ENCODE peak calls at places on chromosomes 5 and 9, in four cellular contexts. A is IMR-90, P is K562, I is endothelial cell of umbilical vein. K is an unnamed sample.

GRCh38 chr9:4538621-4539020 is 48.4 kb downstream of the SLC1A1 start:
- DNase-seq in I (no peak), P (no peak), A (no peak), K (no peak)

GRCh38 chr9:106718996-106719395 is 144.0 kb upstream of the ZNF462 start:
- DNase-seq in P (no peak), I (peak; percentile 3), A (peak; percentile 38), K (no peak)

GRCh38 chr9:125896964-125897363 is 149.8 kb downstream of the PBX3 start:
- DNase-seq in A (no peak), I (no peak), P (no peak), K (no peak)

GRCh38 chr5:122607818-122608217 is 167.1 kb upstream of the SNX2 start:
- DNase-seq in A (no peak), I (no peak), P (no peak), K (no peak)

GRCh38 chr5:59036274-59036961 is 453.5 kb downstream of the RAB3C start:
- DNase-seq in I (peak; percentile 34), A (peak; percentile 99), P (no peak), K (no peak)

GRCh38 chr5:158676642-158677489 is 422.9 kb downstream of the EBF1 start:
- DNase-seq in P (peak; percentile 11), A (no peak), I (no peak), K (no peak)

GRCh38 chr5:168401226-168401625 is 85.0 kb upstream of the RARS1 start:
- DNase-seq in P (no peak), A (no peak), I (no peak), K (no peak)

GRCh38 chr9:124437086-124437485 is 13.2 kb upstream of the ADGRD2 start:
- DNase-seq in P (no peak), A (no peak), I (no peak), K (no peak)

GRCh38 chr5:96661841-96662724 is at the start of gene CAST:
- DNase-seq in P (peak; percentile 24), I (peak; percentile 88), A (peak; percentile 85), K (peak; percentile 73)

GRCh38 chr5:56900858-56901578 is 8.4 kb upstream of the SETD9 start:
- DNase-seq in A (peak; percentile 38), P (peak; percentile 22), I (peak; percentile 57), K (no peak)

GRCh38 chr9:85740821-85741111 is 988 bp downstream of the AGTPBP1 start:
- DNase-seq in I (peak; percentile 62), P (no peak), A (peak; percentile 7), K (no peak)

GRCh38 chr9:14258840-14259239 is 55.1 kb downstream of the NFIB start:
- DNase-seq in P (no peak), I (no peak), A (peak; percentile 68), K (no peak)

DNA sequence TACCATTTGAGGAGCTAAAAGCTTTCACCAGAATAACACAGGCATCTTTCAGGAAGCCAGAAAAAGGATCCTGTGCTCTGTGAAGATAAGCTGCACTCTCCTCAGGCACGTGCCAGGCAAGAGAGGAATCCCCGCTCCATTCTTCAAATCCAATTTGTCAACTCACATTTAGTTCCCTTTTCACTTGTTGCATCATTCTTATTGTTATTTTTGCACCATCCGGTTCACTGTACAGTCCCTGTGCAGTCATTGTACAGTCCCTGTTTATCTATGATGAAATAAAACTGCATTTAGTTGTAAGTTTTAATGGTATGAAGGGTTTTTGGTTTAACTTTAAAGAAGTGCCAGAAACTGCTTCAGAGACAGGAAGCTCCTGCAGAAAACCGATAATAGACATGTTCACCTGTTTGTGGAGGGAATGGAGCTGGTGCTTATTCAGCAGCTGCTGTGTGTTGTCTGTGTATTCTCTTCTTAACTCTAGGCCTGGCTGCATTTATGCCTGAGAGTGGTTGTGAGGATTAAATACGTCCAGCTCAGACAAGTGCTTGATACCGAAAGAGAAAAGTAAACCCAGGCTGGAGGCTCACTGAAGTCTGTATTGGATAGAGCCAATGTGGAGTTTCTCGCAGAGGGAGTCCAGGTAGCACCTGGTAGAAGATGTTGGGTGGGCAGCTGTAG is 22.4 kb downstream of the IFNW1 start:
- DNase-seq in I (peak; percentile 11), A (no peak), P (no peak), K (no peak)
- TF ChIP-seq FOS in I (no peak), A (no peak), P (no peak), K (no peak)

GRCh38 chr9:135924628-135925338 is 17.4 kb upstream of the CAMSAP1 start:
- DNase-seq in P (no peak), I (no peak), A (no peak), K (no peak)

GRCh38 chr9:135928074-135928730 is 20.9 kb upstream of the CAMSAP1 start:
- DNase-seq in P (no peak), I (no peak), A (no peak), K (no peak)

GRCh38 chr9:135925496-135926133 is 18.3 kb upstream of the CAMSAP1 start:
- DNase-seq in P (no peak), A (peak; percentile 35), I (no peak), K (no peak)

GRCh38 chr9:135927195-135928013 is 20.1 kb upstream of the CAMSAP1 start:
- DNase-seq in A (no peak), I (no peak), P (no peak), K (no peak)

GRCh38 chr9:135926402-135927194 is 19.3 kb upstream of the CAMSAP1 start:
- DNase-seq in A (peak; percentile 61), I (peak; percentile 51), P (no peak), K (no peak)
- TF ChIP-seq FOS in A (no peak), I (peak; percentile 36), P (no peak), K (no peak)

GRCh38 chr5:19577882-19578281 is 410.1 kb downstream of the CDH18 start:
- DNase-seq in P (no peak), I (no peak), A (no peak), K (no peak)
- TF ChIP-seq FOS in P (no peak), I (no peak), A (no peak), K (no peak)

GRCh38 chr5:28729067-28729466 is 1690.7 kb upstream of the CDH9 start:
- DNase-seq in A (no peak), I (no peak), P (no peak), K (no peak)

GRCh38 chr5:28725001-28725400 is 1686.6 kb upstream of the CDH9 start:
- DNase-seq in A (no peak), P (no peak), I (no peak), K (no peak)

DNA sequence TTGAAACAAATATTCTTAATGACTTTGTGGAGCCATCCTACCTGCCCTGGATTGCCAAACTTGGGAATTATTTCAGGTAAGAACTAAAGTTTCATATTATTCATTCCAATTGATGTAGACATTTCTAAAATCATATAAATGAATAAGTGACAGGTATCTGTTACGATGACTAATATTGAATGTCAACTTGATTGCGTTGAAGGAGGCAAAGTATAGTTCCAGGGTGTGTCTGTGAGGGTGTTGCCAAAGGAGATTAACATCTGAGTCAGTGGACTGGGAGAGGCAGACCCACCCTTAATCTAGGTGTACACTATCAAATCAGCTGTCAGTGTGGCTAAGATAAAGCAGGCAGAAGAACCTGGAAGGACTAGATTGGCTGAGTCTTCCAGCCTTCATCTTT is 1688.4 kb upstream of the CDH9 start:
- DNase-seq in P (no peak), A (no peak), I (no peak), K (no peak)
- TF ChIP-seq FOS in P (no peak), A (no peak), I (no peak), K (no peak)

GRCh38 chr5:132471944-132472343 is 18.6 kb downstream of the IRF1 start:
- DNase-seq in A (no peak), P (no peak), I (no peak), K (no peak)
- TF ChIP-seq FOS in A (no peak), P (no peak), I (no peak), K (no peak)

DNA sequence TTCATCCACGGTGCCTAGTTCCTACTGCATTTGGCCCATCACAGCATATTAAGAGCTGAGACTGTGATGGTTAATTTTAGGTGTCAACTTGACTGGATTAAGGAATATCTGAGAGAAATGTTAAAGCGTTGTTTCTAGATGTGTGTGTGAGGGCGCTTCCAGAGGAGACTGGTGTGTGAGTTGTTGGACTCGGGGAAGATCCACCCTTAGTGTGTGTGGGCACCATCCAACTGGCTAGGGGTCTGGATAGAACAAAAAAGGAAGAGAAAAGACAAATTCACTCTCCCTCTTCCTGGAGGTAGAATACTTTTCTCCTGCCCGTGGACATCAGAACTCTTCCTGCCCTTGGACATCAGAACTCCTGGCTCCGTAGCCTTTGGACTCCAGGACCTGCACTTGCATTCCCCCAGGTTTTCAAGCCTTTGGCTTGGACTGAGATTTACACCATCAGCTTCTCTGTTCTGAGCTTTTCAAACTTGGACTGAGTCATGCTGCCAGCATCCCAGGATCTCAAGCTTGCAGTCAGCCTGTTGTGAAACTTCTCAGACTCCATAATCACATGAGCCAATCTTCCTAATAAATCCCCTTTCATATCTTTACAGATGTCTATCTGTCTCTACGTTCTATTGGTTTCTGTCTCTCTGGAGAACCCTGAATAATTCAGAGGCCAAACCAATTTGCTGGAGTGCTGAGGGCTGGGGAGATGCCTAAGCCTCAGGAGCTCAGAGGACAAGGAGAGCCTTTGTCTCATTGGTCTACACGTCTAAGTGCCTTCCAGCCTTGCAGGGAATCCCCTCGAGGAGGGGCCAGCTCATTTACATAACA is 164.5 kb downstream of the DCP2 start:
- DNase-seq in P (no peak), A (peak; percentile 94), I (no peak), K (no peak)
- TF ChIP-seq FOS in P (no peak), A (peak; percentile 58), I (no peak), K (no peak)

GRCh38 chr5:63070001-63070400 is 491.4 kb downstream of the LRRC70 start:
- DNase-seq in I (no peak), A (no peak), P (no peak), K (no peak)
- TF ChIP-seq FOS in I (no peak), A (no peak), P (no peak), K (no peak)